ENCODE peak calls at places on chromosomes 6 and 20, in five cellular contexts. One of them, this sample, is unnamed.
A peak's percentile ranks its signal among the peaks of the same experiment; 100 is the strongest.

GRCh38 chr6:138592698-138593097 is 93.4 kb upstream of the NHSL1 start:
- DNase-seq in GM12878: peak; percentile 55
- DNase-seq in H1: no peak
- DNase-seq in K562: no peak
- DNase-seq in HepG2: no peak
- DNase-seq in this sample: no peak

GRCh38 chr20:20665200-20665599 is 47.2 kb downstream of the RALGAPA2 start:
- DNase-seq in HepG2: no peak
- DNase-seq in GM12878: no peak
- DNase-seq in K562: no peak
- DNase-seq in H1: no peak
- DNase-seq in this sample: no peak

GRCh38 chr6:18451756-18452155 is 64.6 kb downstream of the RNF144B start:
- DNase-seq in H1: no peak
- DNase-seq in K562: no peak
- DNase-seq in HepG2: no peak
- DNase-seq in GM12878: no peak
- DNase-seq in this sample: no peak

GRCh38 chr6:127102299-127102698 is 16.2 kb upstream of the RSPO3 start:
- DNase-seq in GM12878: no peak
- DNase-seq in K562: no peak
- DNase-seq in HepG2: no peak
- DNase-seq in H1: no peak
- DNase-seq in this sample: no peak

GRCh38 chr20:47392015-47392720 is 35.7 kb upstream of the ZMYND8 start:
- DNase-seq in H1: no peak
- DNase-seq in GM12878: no peak
- DNase-seq in K562: peak; percentile 71
- DNase-seq in HepG2: peak; percentile 71
- DNase-seq in this sample: peak; percentile 23

GRCh38 chr20:33518071-33518470 is 28.2 kb downstream of the CBFA2T2 start:
- DNase-seq in HepG2: no peak
- DNase-seq in H1: no peak
- DNase-seq in GM12878: no peak
- DNase-seq in K562: no peak
- DNase-seq in this sample: no peak

GRCh38 chr6:160367798-160368547 is 19.8 kb downstream of the SLC22A3 start:
- DNase-seq in GM12878: no peak
- DNase-seq in K562: no peak
- DNase-seq in H1: no peak
- DNase-seq in HepG2: no peak
- DNase-seq in this sample: no peak

GRCh38 chr6:82374481-82374880 is 10.9 kb downstream of the TPBG start:
- DNase-seq in H1: no peak
- DNase-seq in HepG2: no peak
- DNase-seq in GM12878: no peak
- DNase-seq in K562: no peak
- DNase-seq in this sample: no peak

GRCh38 chr6:45835725-45836437 is 179.8 kb downstream of the CLIC5 start:
- DNase-seq in GM12878: no peak
- DNase-seq in K562: no peak
- DNase-seq in H1: no peak
- DNase-seq in HepG2: no peak
- DNase-seq in this sample: no peak

GRCh38 chr20:53872561-53873248 is 197.7 kb downstream of the BCAS1 start:
- DNase-seq in GM12878: peak; percentile 70
- DNase-seq in HepG2: no peak
- DNase-seq in K562: no peak
- DNase-seq in H1: no peak
- DNase-seq in this sample: no peak

GRCh38 chr20:21693322-21693721 is 12.1 kb upstream of the PAX1 start:
- DNase-seq in GM12878: no peak
- DNase-seq in H1: peak; percentile 79
- DNase-seq in K562: peak; percentile 53
- DNase-seq in HepG2: peak; percentile 24
- DNase-seq in this sample: no peak

DNA sequence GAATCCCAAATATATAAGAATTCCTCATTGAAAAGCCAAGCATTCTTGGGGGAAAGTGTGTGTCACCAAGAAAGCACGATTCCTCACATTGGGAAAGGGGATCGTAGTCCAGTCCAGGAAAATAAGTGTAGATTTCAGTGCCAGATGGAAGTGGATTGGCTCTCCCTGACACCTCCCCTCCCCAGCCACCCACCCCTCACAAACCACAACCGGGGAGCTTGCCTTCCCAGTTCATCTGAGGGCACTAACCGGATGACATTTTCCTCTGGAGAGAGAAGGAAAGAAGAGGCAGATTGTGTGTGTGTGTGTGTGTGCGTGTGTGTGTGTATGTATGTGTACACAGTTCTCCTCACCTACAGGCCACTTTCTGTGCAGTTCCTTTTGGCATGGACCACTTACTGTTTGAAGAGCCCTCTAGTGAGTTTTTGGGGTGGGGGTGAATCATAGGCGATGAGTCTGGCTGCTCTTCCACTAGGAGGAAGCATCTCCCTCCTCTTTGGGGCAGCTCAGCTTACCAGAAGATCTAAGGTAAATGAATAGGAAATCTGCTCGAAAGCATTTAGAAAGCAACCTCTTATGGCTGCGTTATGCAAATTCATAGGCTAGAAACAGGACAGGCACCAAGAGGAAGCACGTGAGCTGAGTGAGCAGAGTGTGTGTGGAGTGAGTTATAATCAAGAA is 20.8 kb downstream of the DAAM2 start:
- DNase-seq in HepG2: no peak
- DNase-seq in K562: no peak
- DNase-seq in GM12878: peak; percentile 36
- DNase-seq in H1: no peak
- DNase-seq in this sample: no peak
- TF ChIP-seq SIN3A in HepG2: no peak
- TF ChIP-seq SIN3A in K562: no peak
- TF ChIP-seq SIN3A in GM12878: no peak
- TF ChIP-seq SIN3A in H1: no peak
- TF ChIP-seq SIN3A in this sample: no peak

GRCh38 chr6:142361765-142362540 is 60.1 kb downstream of the ADGRG6 start:
- DNase-seq in HepG2: peak; percentile 94
- DNase-seq in H1: no peak
- DNase-seq in K562: no peak
- DNase-seq in GM12878: no peak
- DNase-seq in this sample: no peak
- TF ChIP-seq USF2 in HepG2: no peak
- TF ChIP-seq USF2 in H1: no peak
- TF ChIP-seq USF2 in K562: no peak
- TF ChIP-seq USF2 in GM12878: no peak
- TF ChIP-seq USF2 in this sample: no peak

GRCh38 chr6:168890306-168890995 is 363.2 kb downstream of the THBS2 start:
- DNase-seq in GM12878: no peak
- DNase-seq in HepG2: no peak
- DNase-seq in H1: no peak
- DNase-seq in K562: no peak
- DNase-seq in this sample: no peak

GRCh38 chr6:168895102-168895812 is 358.4 kb downstream of the THBS2 start:
- DNase-seq in HepG2: peak; percentile 71
- DNase-seq in K562: peak; percentile 87
- DNase-seq in H1: peak; percentile 89
- DNase-seq in GM12878: peak; percentile 5
- DNase-seq in this sample: peak; percentile 88

GRCh38 chr6:168888102-168888501 is 365.5 kb downstream of the THBS2 start:
- DNase-seq in H1: no peak
- DNase-seq in K562: no peak
- DNase-seq in GM12878: no peak
- DNase-seq in HepG2: no peak
- DNase-seq in this sample: no peak

GRCh38 chr6:168888786-168889345 is 364.8 kb downstream of the THBS2 start:
- DNase-seq in H1: no peak
- DNase-seq in K562: no peak
- DNase-seq in GM12878: no peak
- DNase-seq in HepG2: no peak
- DNase-seq in this sample: no peak

GRCh38 chr6:168892031-168892430 is 361.6 kb downstream of the THBS2 start:
- DNase-seq in H1: no peak
- DNase-seq in GM12878: no peak
- DNase-seq in HepG2: no peak
- DNase-seq in K562: no peak
- DNase-seq in this sample: no peak
- TF ChIP-seq SIN3A in H1: no peak
- TF ChIP-seq SIN3A in GM12878: no peak
- TF ChIP-seq SIN3A in HepG2: no peak
- TF ChIP-seq SIN3A in K562: no peak
- TF ChIP-seq SIN3A in this sample: no peak

GRCh38 chr6:10149603-10150002 is 265.3 kb downstream of the TFAP2A start:
- DNase-seq in GM12878: no peak
- DNase-seq in H1: no peak
- DNase-seq in HepG2: no peak
- DNase-seq in K562: no peak
- DNase-seq in this sample: no peak
- TF ChIP-seq USF2 in GM12878: no peak
- TF ChIP-seq USF2 in H1: no peak
- TF ChIP-seq USF2 in HepG2: no peak
- TF ChIP-seq USF2 in K562: no peak
- TF ChIP-seq USF2 in this sample: no peak

DNA sequence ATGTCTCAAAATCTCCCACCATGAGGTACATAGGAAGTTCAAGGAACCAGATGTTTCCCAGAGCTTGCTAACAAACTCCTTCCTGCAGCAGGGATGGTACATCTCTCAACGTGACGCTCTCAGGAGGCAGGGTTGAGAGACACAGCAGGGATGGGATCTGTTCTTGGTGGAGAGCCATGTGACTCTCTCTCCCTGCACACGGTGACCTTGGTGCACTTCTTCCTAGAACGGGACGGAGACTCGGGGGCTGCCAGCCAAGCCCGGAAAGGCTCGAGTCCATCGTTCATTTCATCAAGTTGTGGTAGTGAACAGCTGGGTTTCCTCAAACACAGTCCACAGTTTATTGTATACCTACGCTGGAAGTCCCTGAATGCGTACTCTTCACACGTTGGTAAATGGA is 94.2 kb downstream of the FAM50B start:
- DNase-seq in GM12878: no peak
- DNase-seq in H1: no peak
- DNase-seq in HepG2: no peak
- DNase-seq in K562: no peak
- DNase-seq in this sample: no peak
- TF ChIP-seq SIN3A in GM12878: no peak
- TF ChIP-seq SIN3A in H1: no peak
- TF ChIP-seq SIN3A in HepG2: no peak
- TF ChIP-seq SIN3A in K562: no peak
- TF ChIP-seq SIN3A in this sample: no peak

DNA sequence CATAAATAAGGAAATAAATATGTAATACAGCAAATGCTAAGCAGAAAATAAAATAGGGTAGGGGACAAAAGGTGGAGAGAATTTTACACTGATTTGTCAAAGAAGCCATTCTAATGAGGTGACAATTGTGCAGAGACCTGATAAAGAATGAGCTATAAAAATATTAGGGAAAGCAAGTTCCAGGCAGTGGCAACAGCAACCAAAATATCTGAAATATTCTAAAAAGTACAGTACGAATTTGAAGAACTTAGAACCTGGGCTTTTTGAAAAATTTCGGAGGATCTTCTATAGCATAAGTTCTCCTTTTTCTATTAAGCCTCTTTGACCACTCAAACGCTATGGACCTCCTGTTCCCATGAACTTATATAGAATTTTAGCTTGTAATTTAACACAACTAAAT is 98.0 kb upstream of the FAM184A start:
- DNase-seq in K562: no peak
- DNase-seq in HepG2: no peak
- DNase-seq in H1: no peak
- DNase-seq in GM12878: no peak
- DNase-seq in this sample: no peak
- TF ChIP-seq USF2 in K562: no peak
- TF ChIP-seq USF2 in HepG2: no peak
- TF ChIP-seq USF2 in H1: no peak
- TF ChIP-seq USF2 in GM12878: no peak
- TF ChIP-seq USF2 in this sample: no peak

DNA sequence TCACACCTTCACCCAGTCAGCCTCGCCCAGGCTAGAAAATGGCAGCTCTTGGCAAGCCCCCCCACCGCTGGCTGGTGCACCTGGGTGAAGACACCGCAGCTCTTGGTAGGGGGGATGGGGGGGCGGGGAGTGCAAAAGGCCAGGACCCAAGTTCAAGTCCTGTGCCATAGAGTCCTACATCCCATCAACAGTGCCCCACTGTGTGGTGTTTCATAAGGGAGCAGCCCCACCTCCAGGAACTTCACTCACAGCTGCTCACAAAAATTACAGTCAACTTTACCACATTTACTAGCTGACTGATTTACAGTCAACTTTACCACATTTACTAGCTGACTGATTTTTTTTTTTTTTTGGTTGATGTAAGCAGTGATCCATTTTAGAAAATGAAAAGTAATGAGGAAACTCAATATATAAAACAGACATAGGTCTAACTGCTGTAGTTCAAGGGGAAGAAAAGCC is 209.0 kb upstream of the SNX9 start:
- DNase-seq in HepG2: peak; percentile 41
- DNase-seq in GM12878: no peak
- DNase-seq in K562: no peak
- DNase-seq in H1: no peak
- DNase-seq in this sample: no peak
- TF ChIP-seq SIN3A in HepG2: no peak
- TF ChIP-seq SIN3A in GM12878: no peak
- TF ChIP-seq SIN3A in K562: no peak
- TF ChIP-seq SIN3A in H1: no peak
- TF ChIP-seq SIN3A in this sample: no peak

DNA sequence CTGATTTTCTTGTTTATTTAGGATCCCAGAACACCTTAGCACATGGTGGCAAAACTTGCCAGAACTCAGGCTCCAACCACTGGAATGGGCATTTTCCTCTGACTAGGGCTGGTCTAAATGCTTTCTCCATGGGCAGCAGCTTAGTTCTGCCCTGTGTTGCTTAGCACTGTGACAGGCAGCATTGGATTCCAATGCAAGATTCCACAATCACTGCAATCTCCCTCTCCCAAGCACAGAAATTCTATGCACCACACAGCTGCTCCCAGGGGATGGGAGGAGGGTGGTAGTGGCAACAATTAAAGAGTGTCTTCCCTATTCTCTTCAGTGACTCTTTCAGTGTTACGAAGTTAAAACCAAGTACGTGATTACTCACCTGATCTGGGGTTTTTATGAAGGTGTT is 733.1 kb downstream of the HACE1 start:
- DNase-seq in HepG2: no peak
- DNase-seq in GM12878: no peak
- DNase-seq in H1: no peak
- DNase-seq in K562: no peak
- DNase-seq in this sample: no peak
- TF ChIP-seq USF2 in HepG2: no peak
- TF ChIP-seq USF2 in GM12878: no peak
- TF ChIP-seq USF2 in H1: no peak
- TF ChIP-seq USF2 in K562: no peak
- TF ChIP-seq USF2 in this sample: no peak

DNA sequence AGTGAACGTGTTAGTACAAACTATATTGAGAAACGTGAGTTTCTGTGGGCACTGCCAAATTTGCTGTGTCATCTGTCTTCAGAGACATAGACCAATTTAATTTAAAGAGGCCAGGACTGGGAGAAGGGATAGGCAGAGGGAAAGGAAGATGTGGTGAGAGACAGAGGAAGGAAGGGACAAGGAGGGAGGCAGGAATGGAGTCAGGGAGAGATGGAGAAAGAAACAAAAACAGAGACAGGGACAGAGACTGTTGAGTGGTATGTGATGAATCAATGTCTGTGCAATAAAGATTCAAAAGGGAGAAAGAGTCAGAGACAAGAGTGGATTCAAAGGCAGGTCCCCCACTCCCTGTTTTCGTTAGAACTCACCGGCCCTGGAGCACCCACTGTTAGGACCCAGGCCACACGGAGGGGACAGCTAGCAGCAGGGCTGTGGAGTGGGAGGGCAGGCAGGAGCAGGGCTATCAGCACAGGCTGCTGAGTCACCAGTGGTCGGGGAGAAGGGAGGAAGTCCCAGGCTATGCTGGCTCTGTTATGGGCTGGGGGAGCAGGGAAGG is 51.6 kb upstream of the CHD6 start:
- DNase-seq in HepG2: no peak
- DNase-seq in H1: no peak
- DNase-seq in GM12878: no peak
- DNase-seq in K562: peak; percentile 49
- DNase-seq in this sample: no peak
- TF ChIP-seq SIN3A in HepG2: no peak
- TF ChIP-seq SIN3A in H1: no peak
- TF ChIP-seq SIN3A in GM12878: no peak
- TF ChIP-seq SIN3A in K562: no peak
- TF ChIP-seq SIN3A in this sample: no peak